ENCODE peak calls at places on chromosomes 1 and 21, in six cellular contexts. N is transverse colon, P is cardiac muscle cell, X is ascending aorta, G is brain microvascular endothelial cell, D is osteoblast. Q is an unnamed sample. For H3K36me3, the result is how much of the 10 kb centered on the place peaks cover.

GRCh38 chr1:175171214-175171913 is 21.2 kb downstream of the KIAA0040 start:
- DNase-seq in N (no peak), P (no peak), X (no peak), G (no peak), D (no peak), Q (no peak)

GRCh38 chr1:159924025-159924790 is 1.1 kb downstream of the TAGLN2 start:
- DNase-seq in N (peak), P (no peak), X (peak), G (peak), D (peak), Q (no peak)

GRCh38 chr1:233364695-233365539 is 37.4 kb downstream of the MAP3K21 start:
- DNase-seq in N (no peak), P (peak), X (no peak), G (no peak), D (peak), Q (no peak)

GRCh38 chr1:10553124-10553523 is 78.4 kb downstream of the PEX14 start:
- DNase-seq in N (no peak), P (no peak), X (no peak), G (no peak), D (no peak), Q (no peak)

GRCh38 chr1:89945852-89946476 is 48.9 kb upstream of the ZNF326 start:
- DNase-seq in N (no peak), P (no peak), X (no peak), G (no peak), D (no peak), Q (no peak)

GRCh38 chr1:244065960-244066388 is 14.9 kb downstream of the ZBTB18 start:
- DNase-seq in N (no peak), P (no peak), X (no peak), G (no peak), D (no peak), Q (no peak)

GRCh38 chr1:52296345-52296744 is 69.7 kb downstream of the CC2D1B start:
- DNase-seq in N (no peak), P (peak), X (no peak), G (peak), D (peak), Q (no peak)

GRCh38 chr1:109509176-109510134 is at the start of gene AMIGO1:
- DNase-seq in N (peak), P (peak), X (peak), G (no peak), D (peak), Q (no peak)

GRCh38 chr1:77830946-77831345 is 51.5 kb downstream of the MIGA1 start:
- DNase-seq in N (no peak), P (peak), X (no peak), G (no peak), D (no peak), Q (no peak)

GRCh38 chr1:47405697-47406096 is 10.4 kb upstream of the FOXE3 start:
- DNase-seq in N (no peak), P (no peak), X (no peak), G (no peak), D (peak), Q (no peak)

GRCh38 chr1:116503535-116504307 is 67.1 kb downstream of the CD58 start:
- DNase-seq in N (no peak), P (peak), X (no peak), G (no peak), D (no peak), Q (peak)

GRCh38 chr1:206826409-206826808 is 39.0 kb upstream of the IL20 start:
- DNase-seq in N (no peak), P (no peak), X (no peak), G (no peak), D (no peak), Q (no peak)

GRCh38 chr1:109789771-109790170 is 26.0 kb upstream of the EPS8L3 start:
- DNase-seq in N (peak), P (no peak), X (peak), G (no peak), D (no peak), Q (no peak)

GRCh38 chr1:235067396-235068154 is 61.1 kb downstream of the TOMM20 start:
- DNase-seq in N (peak), P (peak), X (peak), G (peak), D (peak), Q (peak)

GRCh38 chr1:230930986-230931385 is 47.7 kb downstream of the TTC13 start:
- DNase-seq in N (no peak), P (no peak), X (no peak), G (no peak), D (no peak), Q (no peak)

GRCh38 chr1:192878249-192878648 is 69.4 kb downstream of the RGS2 start:
- DNase-seq in N (peak), P (no peak), X (no peak), G (peak), D (no peak), Q (no peak)

GRCh38 chr1:145884675-145885074 is 991 bp downstream of the ANKRD35 start:
- DNase-seq in N (no peak), P (no peak), X (no peak), G (no peak), D (peak), Q (peak)

GRCh38 chr1:211621471-211622198 is 42.7 kb upstream of the SLC30A1 start:
- DNase-seq in N (no peak), P (no peak), X (peak), G (no peak), D (no peak), Q (no peak)

GRCh38 chr1:201633297-201633696 is 94.4 kb downstream of the NAV1 start:
- DNase-seq in N (no peak), P (no peak), X (no peak), G (no peak), D (no peak), Q (no peak)
- H3K36me3 ChIP-seq in N (under half), P (under half), X (under half), G (under half), D (half or more), Q (under half)

DNA sequence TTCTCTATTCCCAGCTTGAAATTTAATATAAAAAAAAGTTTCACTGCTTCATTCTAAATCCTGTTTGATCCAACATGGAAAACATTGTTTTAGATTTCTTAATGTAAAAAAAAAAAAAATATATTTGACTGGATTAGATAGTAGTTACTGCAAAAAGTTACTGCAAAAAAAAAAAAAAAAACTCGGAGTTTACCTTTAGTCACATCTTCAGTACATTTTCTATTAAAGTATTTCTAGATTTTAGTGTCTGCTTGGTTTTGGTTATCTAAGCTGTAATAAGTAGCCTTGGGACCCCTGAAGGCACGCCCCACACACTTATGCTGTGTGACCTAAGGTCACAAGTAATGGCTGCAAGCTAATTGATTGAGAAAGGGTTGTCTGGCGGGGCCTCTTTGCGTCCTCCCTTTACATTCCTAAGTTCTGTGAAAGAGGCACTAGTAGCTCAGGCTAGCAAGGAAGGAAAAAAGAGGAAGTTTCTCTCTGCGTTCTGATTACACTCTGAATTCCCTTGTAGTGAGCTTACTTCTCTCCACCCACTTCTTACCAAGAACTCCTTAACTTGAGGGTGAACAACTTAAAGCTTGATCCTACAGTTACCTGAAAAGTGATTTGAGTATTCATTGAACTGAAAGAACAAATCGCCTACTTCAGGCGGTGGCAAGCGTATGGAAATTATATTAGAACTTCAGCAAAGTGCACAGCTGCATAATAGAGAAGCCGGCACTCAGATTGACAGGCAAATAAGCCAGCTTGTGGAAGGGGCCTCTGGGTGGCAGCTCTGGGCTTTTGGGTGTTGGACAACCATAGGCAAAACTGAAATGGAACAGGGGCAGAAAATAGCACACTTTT is 464.2 kb downstream of the USP25 start:
- DNase-seq in N (peak), P (peak), X (peak), G (peak), D (no peak), Q (no peak)
- H3K4me3 ChIP-seq in N (peak), P (peak), X (peak), G (peak), D (peak), Q (peak)

GRCh38 chr1:50959913-50960844 is at the start of gene FAF1:
- DNase-seq in N (peak), P (peak), X (peak), G (peak), D (peak), Q (peak)
- TF ChIP-seq CTCF in N (peak), P (no peak), X (peak), G (peak), D (peak), Q (peak)

GRCh38 chr21:32368386-32368785 is 24.4 kb downstream of the URB1 start:
- DNase-seq in N (no peak), P (no peak), X (no peak), G (peak), D (no peak), Q (no peak)

GRCh38 chr21:32366191-32366590 is 26.6 kb downstream of the URB1 start:
- DNase-seq in N (no peak), P (no peak), X (no peak), G (no peak), D (no peak), Q (no peak)

GRCh38 chr21:32367158-32367557 is 25.7 kb downstream of the URB1 start:
- DNase-seq in N (no peak), P (no peak), X (no peak), G (no peak), D (no peak), Q (no peak)

GRCh38 chr21:32364387-32364786 is 28.4 kb downstream of the URB1 start:
- DNase-seq in N (peak), P (no peak), X (peak), G (no peak), D (no peak), Q (no peak)

GRCh38 chr21:32364801-32365200 is 28.0 kb downstream of the URB1 start:
- DNase-seq in N (no peak), P (no peak), X (peak), G (no peak), D (no peak), Q (no peak)
- H3K36me3 ChIP-seq in N (under half), P (under half), X (half or more), G (half or more), D (half or more), Q (under half)

DNA sequence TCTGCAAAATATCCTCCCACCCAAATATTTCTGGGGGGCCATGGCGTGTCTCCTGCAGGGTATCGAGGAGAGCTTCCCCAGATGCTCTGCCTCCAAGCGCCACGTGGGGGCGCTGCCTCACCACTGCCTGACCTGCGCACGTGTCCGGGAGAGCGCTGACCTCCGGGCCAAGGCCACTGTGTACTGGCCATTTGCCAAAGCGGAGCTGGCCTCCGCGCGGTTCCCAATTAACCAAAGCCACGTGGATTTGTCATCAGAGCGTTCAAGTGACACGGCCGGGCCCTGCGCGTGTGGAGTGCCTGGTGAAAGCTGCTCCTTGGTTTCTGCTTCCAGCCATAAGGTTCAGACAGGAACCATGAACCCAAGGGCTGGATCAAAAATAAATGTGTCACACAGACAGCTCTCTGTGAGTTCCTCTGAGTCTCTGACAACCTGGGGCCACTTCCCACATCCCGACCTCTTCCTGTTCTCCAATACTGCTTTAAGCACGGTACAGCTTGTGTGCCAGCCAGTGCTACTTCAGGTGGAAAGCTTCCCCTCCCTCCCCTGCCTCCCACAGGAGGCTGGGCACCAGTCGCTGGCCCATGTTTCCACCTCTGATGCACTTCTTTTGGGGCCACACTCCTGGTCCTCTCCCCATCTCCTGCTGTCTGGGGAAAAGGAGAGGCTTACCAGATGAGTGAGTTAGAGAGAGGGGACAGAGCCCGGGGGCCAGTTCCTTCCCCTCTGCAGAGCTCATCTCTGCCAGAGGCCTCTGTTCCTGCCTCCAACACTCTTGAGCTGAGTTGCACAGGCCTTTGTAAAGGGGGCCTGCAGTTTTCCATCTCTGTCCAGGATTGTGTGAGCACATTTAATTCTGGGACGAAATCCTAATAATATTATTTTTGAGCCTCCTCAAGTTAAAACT is 26.1 kb downstream of the ZP4 start:
- DNase-seq in N (peak), P (peak), X (peak), G (peak), D (no peak), Q (no peak)
- H3K4me3 ChIP-seq in N (no peak), P (no peak), X (peak), G (peak), D (peak), Q (no peak)

GRCh38 chr1:176466514-176466913 is 3.5 kb downstream of the PAPPA2 start:
- DNase-seq in N (no peak), P (peak), X (no peak), G (no peak), D (no peak), Q (no peak)
- TF ChIP-seq CTCF in N (no peak), P (no peak), X (no peak), G (no peak), D (peak), Q (no peak)

DNA sequence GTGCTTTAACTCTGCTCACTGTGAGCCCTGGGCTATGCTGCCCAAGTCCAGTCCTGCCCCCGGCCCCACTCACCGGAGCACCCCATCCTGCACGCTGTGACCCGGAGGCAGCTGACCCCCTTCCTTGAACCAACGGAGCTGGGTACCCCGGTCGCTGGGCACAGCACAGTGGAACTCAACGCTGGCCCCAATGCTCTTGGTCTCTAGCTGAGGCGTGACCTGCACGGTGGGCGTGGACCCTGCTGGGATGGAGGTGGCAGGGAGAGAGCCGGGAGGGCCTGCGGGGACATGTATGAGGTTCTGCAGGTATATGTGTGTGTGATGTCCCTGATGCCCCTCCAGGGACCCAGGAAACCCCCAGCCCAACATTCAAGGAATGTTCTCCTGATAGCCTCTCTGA is 24.7 kb downstream of the LDLRAD2 start:
- DNase-seq in N (no peak), P (no peak), X (no peak), G (no peak), D (no peak), Q (no peak)
- H3K36me3 ChIP-seq in N (under half), P (under half), X (half or more), G (half or more), D (half or more), Q (under half)

DNA sequence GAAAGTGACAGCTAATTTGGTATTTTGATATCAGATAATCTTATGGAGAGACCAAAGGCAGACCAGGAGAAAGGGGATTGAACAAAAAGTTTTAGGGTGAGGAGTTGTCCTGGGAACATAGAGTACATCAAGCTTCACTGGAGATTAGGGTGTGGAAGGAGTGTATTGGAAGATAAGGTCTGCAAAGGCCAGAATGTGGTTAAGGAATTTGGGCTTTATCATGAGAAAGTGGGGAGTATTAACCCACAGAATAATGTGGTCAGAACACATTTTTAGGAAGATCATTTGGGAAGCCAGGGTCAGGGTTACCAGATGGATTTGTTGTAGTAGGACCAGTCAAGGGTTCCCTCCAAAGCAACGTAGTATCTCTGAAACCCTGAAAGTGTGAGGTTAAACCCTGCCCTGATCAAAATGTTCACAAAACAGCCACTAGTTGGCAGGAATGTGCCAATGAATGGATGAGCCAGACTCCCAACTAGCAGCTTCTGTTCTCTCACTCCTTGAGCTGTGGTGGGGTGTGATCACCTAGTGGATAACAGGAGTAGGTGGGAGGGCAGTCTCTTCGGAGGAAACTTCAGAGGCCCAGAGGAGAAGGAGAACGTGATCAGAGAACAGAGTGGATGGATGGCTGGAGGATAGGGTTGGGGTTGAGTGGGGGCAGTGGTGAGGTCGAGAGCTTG is 35.8 kb downstream of the SLC2A1 start:
- DNase-seq in N (peak), P (peak), X (peak), G (peak), D (peak), Q (peak)
- H3K4me3 ChIP-seq in N (no peak), P (no peak), X (peak), G (no peak), D (no peak), Q (no peak)

GRCh38 chr1:15702722-15703550 is 18.8 kb downstream of the PLEKHM2 start:
- DNase-seq in N (peak), P (no peak), X (no peak), G (no peak), D (peak), Q (no peak)
- TF ChIP-seq CTCF in N (peak), P (peak), X (no peak), G (peak), D (peak), Q (no peak)

Q was measured in vagina.